ENCODE peak calls at places on chromosomes 11 and 22, in ten cellular contexts. One of them, this sample, is unnamed.

GRCh38 chr11:18706330-18707243 is 8.0 kb downstream of the TMEM86A start:
- DNase-seq in HL-60: no peak
- DNase-seq in brain microvascular endothelial cell: no peak
- DNase-seq in sigmoid colon: peak
- DNase-seq in NB4: no peak
- DNase-seq in mesenchymal stem cell: no peak
- DNase-seq in CD4-positive, alpha-beta memory T cell: peak
- DNase-seq in IMR-90: no peak
- DNase-seq in gastrocnemius medialis: no peak
- DNase-seq in ovary: peak
- DNase-seq in this sample: peak

GRCh38 chr22:30265851-30266444 is 703 bp downstream of the OSM start:
- DNase-seq in CD4-positive, alpha-beta memory T cell: peak
- DNase-seq in IMR-90: no peak
- DNase-seq in HL-60: peak
- DNase-seq in ovary: no peak
- DNase-seq in mesenchymal stem cell: no peak
- DNase-seq in gastrocnemius medialis: no peak
- DNase-seq in brain microvascular endothelial cell: no peak
- DNase-seq in sigmoid colon: peak
- DNase-seq in NB4: peak
- DNase-seq in this sample: peak

GRCh38 chr22:24244144-24244787 is 616 bp downstream of the GGT5 start:
- DNase-seq in NB4: peak
- DNase-seq in ovary: peak
- DNase-seq in HL-60: peak
- DNase-seq in mesenchymal stem cell: peak
- DNase-seq in sigmoid colon: no peak
- DNase-seq in CD4-positive, alpha-beta memory T cell: no peak
- DNase-seq in IMR-90: peak
- DNase-seq in gastrocnemius medialis: no peak
- DNase-seq in brain microvascular endothelial cell: peak
- DNase-seq in this sample: peak

GRCh38 chr11:64571410-64572091 is 19.5 kb upstream of the SLC22A12 start:
- DNase-seq in sigmoid colon: no peak
- DNase-seq in CD4-positive, alpha-beta memory T cell: no peak
- DNase-seq in IMR-90: no peak
- DNase-seq in gastrocnemius medialis: no peak
- DNase-seq in ovary: no peak
- DNase-seq in mesenchymal stem cell: no peak
- DNase-seq in HL-60: peak
- DNase-seq in NB4: no peak
- DNase-seq in brain microvascular endothelial cell: no peak
- DNase-seq in this sample: no peak

GRCh38 chr11:118914178-118914918 is 11.4 kb downstream of the BCL9L start:
- DNase-seq in NB4: peak
- DNase-seq in mesenchymal stem cell: no peak
- DNase-seq in HL-60: no peak
- DNase-seq in brain microvascular endothelial cell: no peak
- DNase-seq in IMR-90: no peak
- DNase-seq in CD4-positive, alpha-beta memory T cell: peak
- DNase-seq in sigmoid colon: no peak
- DNase-seq in ovary: peak
- DNase-seq in gastrocnemius medialis: no peak
- DNase-seq in this sample: peak

GRCh38 chr11:75667268-75667830 is 1.5 kb downstream of the MAP6 start:
- DNase-seq in IMR-90: no peak
- DNase-seq in mesenchymal stem cell: no peak
- DNase-seq in brain microvascular endothelial cell: no peak
- DNase-seq in ovary: peak
- DNase-seq in gastrocnemius medialis: no peak
- DNase-seq in sigmoid colon: no peak
- DNase-seq in CD4-positive, alpha-beta memory T cell: no peak
- DNase-seq in NB4: peak
- DNase-seq in HL-60: no peak
- DNase-seq in this sample: peak

GRCh38 chr11:14339356-14339755 is 19.6 kb downstream of the RRAS2 start:
- DNase-seq in IMR-90: no peak
- DNase-seq in brain microvascular endothelial cell: no peak
- DNase-seq in CD4-positive, alpha-beta memory T cell: no peak
- DNase-seq in HL-60: no peak
- DNase-seq in mesenchymal stem cell: no peak
- DNase-seq in NB4: no peak
- DNase-seq in ovary: no peak
- DNase-seq in gastrocnemius medialis: no peak
- DNase-seq in sigmoid colon: no peak
- DNase-seq in this sample: no peak

GRCh38 chr11:112511906-112512305 is 251.2 kb upstream of the PLET1 start:
- DNase-seq in CD4-positive, alpha-beta memory T cell: no peak
- DNase-seq in sigmoid colon: no peak
- DNase-seq in NB4: no peak
- DNase-seq in HL-60: no peak
- DNase-seq in IMR-90: no peak
- DNase-seq in gastrocnemius medialis: no peak
- DNase-seq in ovary: no peak
- DNase-seq in mesenchymal stem cell: no peak
- DNase-seq in brain microvascular endothelial cell: no peak
- DNase-seq in this sample: no peak

GRCh38 chr11:14567064-14567651 is 47.0 kb upstream of the PSMA1 start:
- DNase-seq in mesenchymal stem cell: no peak
- DNase-seq in NB4: no peak
- DNase-seq in HL-60: no peak
- DNase-seq in brain microvascular endothelial cell: no peak
- DNase-seq in ovary: no peak
- DNase-seq in gastrocnemius medialis: no peak
- DNase-seq in sigmoid colon: no peak
- DNase-seq in IMR-90: no peak
- DNase-seq in CD4-positive, alpha-beta memory T cell: no peak
- DNase-seq in this sample: no peak

GRCh38 chr11:24391165-24391564 is 105.7 kb upstream of the LUZP2 start:
- DNase-seq in ovary: no peak
- DNase-seq in IMR-90: peak
- DNase-seq in mesenchymal stem cell: peak
- DNase-seq in gastrocnemius medialis: no peak
- DNase-seq in CD4-positive, alpha-beta memory T cell: no peak
- DNase-seq in brain microvascular endothelial cell: peak
- DNase-seq in sigmoid colon: no peak
- DNase-seq in HL-60: no peak
- DNase-seq in NB4: peak
- DNase-seq in this sample: no peak

GRCh38 chr11:77886401-77886800 is 65.5 kb downstream of the AAMDC start:
- DNase-seq in ovary: no peak
- DNase-seq in IMR-90: no peak
- DNase-seq in NB4: no peak
- DNase-seq in gastrocnemius medialis: no peak
- DNase-seq in brain microvascular endothelial cell: no peak
- DNase-seq in sigmoid colon: no peak
- DNase-seq in HL-60: no peak
- DNase-seq in mesenchymal stem cell: no peak
- DNase-seq in CD4-positive, alpha-beta memory T cell: no peak
- DNase-seq in this sample: no peak

GRCh38 chr11:69682681-69683326 is 7.7 kb upstream of the LTO1 start:
- DNase-seq in NB4: no peak
- DNase-seq in HL-60: no peak
- DNase-seq in gastrocnemius medialis: no peak
- DNase-seq in brain microvascular endothelial cell: no peak
- DNase-seq in sigmoid colon: peak
- DNase-seq in mesenchymal stem cell: no peak
- DNase-seq in IMR-90: no peak
- DNase-seq in ovary: no peak
- DNase-seq in CD4-positive, alpha-beta memory T cell: no peak
- DNase-seq in this sample: no peak

GRCh38 chr11:60389279-60389910 is 6.9 kb upstream of the MS4A14 start:
- DNase-seq in NB4: peak
- DNase-seq in CD4-positive, alpha-beta memory T cell: no peak
- DNase-seq in brain microvascular endothelial cell: no peak
- DNase-seq in sigmoid colon: no peak
- DNase-seq in mesenchymal stem cell: peak
- DNase-seq in IMR-90: no peak
- DNase-seq in HL-60: peak
- DNase-seq in ovary: no peak
- DNase-seq in gastrocnemius medialis: no peak
- DNase-seq in this sample: no peak

GRCh38 chr11:111360150-111361043 is 18.7 kb downstream of the POU2AF1 start:
- DNase-seq in gastrocnemius medialis: no peak
- DNase-seq in IMR-90: no peak
- DNase-seq in sigmoid colon: no peak
- DNase-seq in brain microvascular endothelial cell: no peak
- DNase-seq in CD4-positive, alpha-beta memory T cell: no peak
- DNase-seq in HL-60: no peak
- DNase-seq in NB4: no peak
- DNase-seq in mesenchymal stem cell: no peak
- DNase-seq in ovary: no peak
- DNase-seq in this sample: no peak

GRCh38 chr11:110948112-110948511 is 235.9 kb upstream of the ARHGAP20 start:
- DNase-seq in gastrocnemius medialis: peak
- DNase-seq in ovary: no peak
- DNase-seq in HL-60: no peak
- DNase-seq in mesenchymal stem cell: no peak
- DNase-seq in NB4: no peak
- DNase-seq in IMR-90: peak
- DNase-seq in brain microvascular endothelial cell: no peak
- DNase-seq in CD4-positive, alpha-beta memory T cell: no peak
- DNase-seq in sigmoid colon: no peak
- DNase-seq in this sample: no peak

GRCh38 chr11:109770323-109770722 is 322.9 kb upstream of the ZC3H12C start:
- DNase-seq in mesenchymal stem cell: no peak
- DNase-seq in HL-60: no peak
- DNase-seq in NB4: no peak
- DNase-seq in ovary: no peak
- DNase-seq in gastrocnemius medialis: no peak
- DNase-seq in IMR-90: no peak
- DNase-seq in brain microvascular endothelial cell: no peak
- DNase-seq in CD4-positive, alpha-beta memory T cell: no peak
- DNase-seq in sigmoid colon: no peak
- DNase-seq in this sample: no peak
- H3K4me3 ChIP-seq in mesenchymal stem cell: no peak
- H3K4me3 ChIP-seq in HL-60: no peak
- H3K4me3 ChIP-seq in NB4: no peak
- H3K4me3 ChIP-seq in ovary: no peak
- H3K4me3 ChIP-seq in gastrocnemius medialis: no peak
- H3K4me3 ChIP-seq in IMR-90: no peak
- H3K4me3 ChIP-seq in brain microvascular endothelial cell: no peak
- H3K4me3 ChIP-seq in CD4-positive, alpha-beta memory T cell: no peak
- H3K4me3 ChIP-seq in sigmoid colon: no peak
- H3K4me3 ChIP-seq in this sample: no peak

DNA sequence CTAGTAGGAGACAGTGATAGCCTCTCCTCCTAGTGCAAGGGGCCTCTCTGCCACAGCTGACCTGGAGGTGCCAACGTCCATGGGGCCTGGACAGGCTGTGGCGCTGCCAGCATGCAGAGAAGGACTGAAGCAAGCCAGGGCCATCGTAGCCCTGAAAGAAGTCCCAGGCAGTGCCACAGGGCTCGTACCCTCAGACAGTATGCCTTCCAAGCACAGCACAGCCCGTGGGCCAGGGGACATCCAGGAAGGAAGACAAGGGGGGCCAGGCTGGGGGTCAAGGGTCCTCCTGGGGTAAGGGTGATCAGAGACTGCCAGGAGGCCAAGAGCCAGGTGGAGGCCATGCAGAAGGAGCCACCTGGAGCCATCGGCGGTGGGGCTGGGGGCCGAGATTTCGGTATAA is 20.4 kb upstream of the MOB2 start:
- DNase-seq in brain microvascular endothelial cell: no peak
- DNase-seq in IMR-90: no peak
- DNase-seq in HL-60: no peak
- DNase-seq in ovary: no peak
- DNase-seq in mesenchymal stem cell: no peak
- DNase-seq in NB4: no peak
- DNase-seq in gastrocnemius medialis: no peak
- DNase-seq in sigmoid colon: no peak
- DNase-seq in CD4-positive, alpha-beta memory T cell: no peak
- DNase-seq in this sample: peak
- H3K4me3 ChIP-seq in brain microvascular endothelial cell: no peak
- H3K4me3 ChIP-seq in IMR-90: no peak
- H3K4me3 ChIP-seq in HL-60: no peak
- H3K4me3 ChIP-seq in ovary: no peak
- H3K4me3 ChIP-seq in mesenchymal stem cell: no peak
- H3K4me3 ChIP-seq in NB4: no peak
- H3K4me3 ChIP-seq in gastrocnemius medialis: no peak
- H3K4me3 ChIP-seq in sigmoid colon: no peak
- H3K4me3 ChIP-seq in CD4-positive, alpha-beta memory T cell: no peak
- H3K4me3 ChIP-seq in this sample: no peak

GRCh38 chr11:94933225-94934130 is 39.9 kb downstream of the CWC15 start:
- DNase-seq in sigmoid colon: peak
- DNase-seq in NB4: no peak
- DNase-seq in ovary: no peak
- DNase-seq in gastrocnemius medialis: peak
- DNase-seq in brain microvascular endothelial cell: peak
- DNase-seq in IMR-90: peak
- DNase-seq in mesenchymal stem cell: peak
- DNase-seq in CD4-positive, alpha-beta memory T cell: no peak
- DNase-seq in HL-60: no peak
- DNase-seq in this sample: no peak

GRCh38 chr11:94934362-94934761 is 39.0 kb downstream of the CWC15 start:
- DNase-seq in HL-60: no peak
- DNase-seq in brain microvascular endothelial cell: peak
- DNase-seq in ovary: no peak
- DNase-seq in IMR-90: peak
- DNase-seq in gastrocnemius medialis: no peak
- DNase-seq in mesenchymal stem cell: peak
- DNase-seq in CD4-positive, alpha-beta memory T cell: no peak
- DNase-seq in NB4: no peak
- DNase-seq in sigmoid colon: no peak
- DNase-seq in this sample: no peak

GRCh38 chr11:94928146-94928995 is 45.0 kb downstream of the CWC15 start:
- DNase-seq in gastrocnemius medialis: no peak
- DNase-seq in IMR-90: no peak
- DNase-seq in mesenchymal stem cell: peak
- DNase-seq in brain microvascular endothelial cell: no peak
- DNase-seq in CD4-positive, alpha-beta memory T cell: no peak
- DNase-seq in ovary: no peak
- DNase-seq in NB4: no peak
- DNase-seq in sigmoid colon: no peak
- DNase-seq in HL-60: no peak
- DNase-seq in this sample: no peak

GRCh38 chr11:94934836-94935235 is 38.5 kb downstream of the CWC15 start:
- DNase-seq in brain microvascular endothelial cell: no peak
- DNase-seq in ovary: no peak
- DNase-seq in gastrocnemius medialis: no peak
- DNase-seq in NB4: no peak
- DNase-seq in CD4-positive, alpha-beta memory T cell: peak
- DNase-seq in HL-60: no peak
- DNase-seq in sigmoid colon: no peak
- DNase-seq in IMR-90: no peak
- DNase-seq in mesenchymal stem cell: peak
- DNase-seq in this sample: no peak

GRCh38 chr11:94932503-94932902 is 40.9 kb downstream of the CWC15 start:
- DNase-seq in HL-60: no peak
- DNase-seq in gastrocnemius medialis: no peak
- DNase-seq in brain microvascular endothelial cell: no peak
- DNase-seq in sigmoid colon: no peak
- DNase-seq in CD4-positive, alpha-beta memory T cell: no peak
- DNase-seq in NB4: no peak
- DNase-seq in mesenchymal stem cell: no peak
- DNase-seq in IMR-90: no peak
- DNase-seq in ovary: no peak
- DNase-seq in this sample: no peak
- H3K4me3 ChIP-seq in HL-60: no peak
- H3K4me3 ChIP-seq in gastrocnemius medialis: no peak
- H3K4me3 ChIP-seq in brain microvascular endothelial cell: no peak
- H3K4me3 ChIP-seq in sigmoid colon: no peak
- H3K4me3 ChIP-seq in CD4-positive, alpha-beta memory T cell: no peak
- H3K4me3 ChIP-seq in NB4: no peak
- H3K4me3 ChIP-seq in mesenchymal stem cell: no peak
- H3K4me3 ChIP-seq in IMR-90: no peak
- H3K4me3 ChIP-seq in ovary: no peak
- H3K4me3 ChIP-seq in this sample: no peak

GRCh38 chr22:20940904-20941385 is 23.7 kb downstream of the CRKL start:
- DNase-seq in ovary: no peak
- DNase-seq in NB4: peak
- DNase-seq in brain microvascular endothelial cell: no peak
- DNase-seq in mesenchymal stem cell: no peak
- DNase-seq in gastrocnemius medialis: no peak
- DNase-seq in CD4-positive, alpha-beta memory T cell: no peak
- DNase-seq in IMR-90: no peak
- DNase-seq in sigmoid colon: peak
- DNase-seq in HL-60: no peak
- DNase-seq in this sample: no peak
- H3K4me3 ChIP-seq in ovary: no peak
- H3K4me3 ChIP-seq in NB4: no peak
- H3K4me3 ChIP-seq in brain microvascular endothelial cell: no peak
- H3K4me3 ChIP-seq in mesenchymal stem cell: no peak
- H3K4me3 ChIP-seq in gastrocnemius medialis: no peak
- H3K4me3 ChIP-seq in CD4-positive, alpha-beta memory T cell: no peak
- H3K4me3 ChIP-seq in IMR-90: no peak
- H3K4me3 ChIP-seq in sigmoid colon: no peak
- H3K4me3 ChIP-seq in HL-60: no peak
- H3K4me3 ChIP-seq in this sample: no peak